ENCODE peak calls at places on chromosome 17, in nine cellular contexts. C, A, F, G, T, Q, S, D and P are unnamed samples.

GRCh38 chr17:36183001-36183810 is 6.8 kb upstream of the TBC1D3B start:
- ATAC-seq in G (peak), F (peak), D (peak), Q (peak), C (peak), A (peak), S (peak), T (peak), P (no peak)

GRCh38 chr17:50560931-50561750 is 626 bp downstream of the CACNA1G start:
- ATAC-seq in G (peak), F (no peak), S (no peak), D (no peak), Q (no peak), T (no peak), C (no peak), A (no peak), P (no peak)

GRCh38 chr17:19713462-19713861 is 2.9 kb downstream of the SLC47A2 start:
- ATAC-seq in D (no peak), Q (no peak), A (no peak), T (no peak), C (no peak), F (no peak), S (peak), G (no peak), P (no peak)

GRCh38 chr17:49646391-49647255 is 31.3 kb downstream of the SPOP start:
- ATAC-seq in G (no peak), F (peak), A (peak), C (peak), S (peak), T (no peak), Q (peak), D (peak), P (peak)

GRCh38 chr17:78785011-78785662 is 3.1 kb upstream of the CYTH1 start:
- ATAC-seq in C (no peak), D (no peak), T (no peak), G (no peak), Q (no peak), S (no peak), A (no peak), F (no peak), P (no peak)

GRCh38 chr17:78923660-78924453 is 1.3 kb downstream of the TIMP2 start:
- ATAC-seq in G (peak), T (peak), S (peak), A (no peak), Q (no peak), D (peak), F (peak), C (peak), P (peak)

GRCh38 chr17:19330271-19330670 is 32.3 kb downstream of the B9D1 start:
- ATAC-seq in A (no peak), T (no peak), C (no peak), D (no peak), G (no peak), S (no peak), F (no peak), Q (no peak), P (no peak)

GRCh38 chr17:43857141-43857540 is 10.2 kb downstream of the CD300LG start:
- ATAC-seq in C (no peak), T (no peak), F (no peak), G (no peak), Q (no peak), A (no peak), S (no peak), D (no peak), P (no peak)

GRCh38 chr17:78338860-78339259 is 21.0 kb downstream of the SOCS3 start:
- ATAC-seq in S (no peak), A (no peak), D (peak), T (no peak), Q (no peak), F (no peak), G (peak), C (no peak), P (peak)

GRCh38 chr17:81825841-81826471 is 7.1 kb downstream of the MCRIP1 start:
- ATAC-seq in D (peak), S (peak), G (no peak), Q (no peak), A (no peak), C (no peak), F (no peak), T (no peak), P (no peak)

GRCh38 chr17:76983075-76983411 is 114.8 kb downstream of the MGAT5B start:
- ATAC-seq in T (peak), G (no peak), C (peak), Q (no peak), D (no peak), S (peak), F (no peak), A (peak), P (peak)

GRCh38 chr17:48055531-48056245 is 7.5 kb downstream of the NFE2L1 start:
- ATAC-seq in T (no peak), G (no peak), C (no peak), Q (no peak), D (no peak), F (no peak), S (peak), A (no peak), P (peak)

GRCh38 chr17:49964539-49965521 is 4.2 kb upstream of the DLX4 start:
- ATAC-seq in Q (no peak), A (no peak), T (no peak), D (no peak), G (no peak), F (peak), S (no peak), C (peak), P (no peak)